ENCODE peak calls at places on chromosomes 16 and 17, in five cellular contexts. F is neuronal stem cell, L is H9, T is mesenchymal stem cell, P is H1. K is an unnamed sample.

GRCh38 chr16:1877089-1877488 is 5.1 kb upstream of the MEIOB start:
- DNase-seq in T (no peak), F (no peak), L (no peak), P (no peak), K (no peak)

GRCh38 chr17:75783069-75783783 is 1.4 kb upstream of the UNK start:
- DNase-seq in F (no peak), P (no peak), T (peak; percentile 79), L (no peak), K (peak; percentile 90)

GRCh38 chr16:15521758-15522509 is 87.5 kb downstream of the BMERB1 start:
- DNase-seq in P (no peak), L (no peak), F (no peak), T (peak; percentile 43), K (no peak)

GRCh38 chr17:57808882-57809281 is 41.0 kb downstream of the MRPS23 start:
- DNase-seq in T (no peak), L (peak; percentile 2), F (no peak), P (no peak), K (no peak)

GRCh38 chr17:57045868-57046671 is 39.0 kb upstream of the AKAP1 start:
- DNase-seq in P (no peak), F (no peak), T (no peak), L (peak; percentile 68), K (no peak)

GRCh38 chr16:88478115-88478514 is 25.0 kb downstream of the ZFPM1 start:
- DNase-seq in T (no peak), P (no peak), F (no peak), L (no peak), K (no peak)

GRCh38 chr16:71542377-71542776 is 16.2 kb downstream of the CHST4 start:
- DNase-seq in F (peak; percentile 56), L (peak; percentile 83), T (peak; percentile 20), P (peak; percentile 89), K (peak; percentile 59)

GRCh38 chr17:18109935-18110334 is 1.4 kb downstream of the MYO15A start:
- DNase-seq in F (no peak), P (no peak), T (no peak), L (no peak), K (no peak)

GRCh38 chr17:80942360-80943345 is 49.0 kb upstream of the CHMP6 start:
- DNase-seq in P (no peak), T (no peak), F (no peak), L (no peak), K (no peak)

GRCh38 chr16:78183437-78183836 is 84.0 kb downstream of the WWOX start:
- DNase-seq in T (no peak), P (peak; percentile 22), F (no peak), L (no peak), K (no peak)

GRCh38 chr17:73532441-73532901 is 111.8 kb downstream of the SDK2 start:
- DNase-seq in F (no peak), L (no peak), T (no peak), P (no peak), K (no peak)
- H2BK12ac ChIP-seq in F (no peak overlapping the region), L (no peak overlapping the region), T (no peak overlapping the region), P (no peak overlapping the region), K (no peak overlapping the region)

GRCh38 chr17:2391597-2392251 is 9.1 kb downstream of the MNT start:
- DNase-seq in L (no peak), T (no peak), P (no peak), F (no peak), K (no peak)
- H3K14ac ChIP-seq in L (no peak overlapping the region), T (no peak overlapping the region), P (no peak overlapping the region), F (no peak overlapping the region), K (no peak overlapping the region)

DNA sequence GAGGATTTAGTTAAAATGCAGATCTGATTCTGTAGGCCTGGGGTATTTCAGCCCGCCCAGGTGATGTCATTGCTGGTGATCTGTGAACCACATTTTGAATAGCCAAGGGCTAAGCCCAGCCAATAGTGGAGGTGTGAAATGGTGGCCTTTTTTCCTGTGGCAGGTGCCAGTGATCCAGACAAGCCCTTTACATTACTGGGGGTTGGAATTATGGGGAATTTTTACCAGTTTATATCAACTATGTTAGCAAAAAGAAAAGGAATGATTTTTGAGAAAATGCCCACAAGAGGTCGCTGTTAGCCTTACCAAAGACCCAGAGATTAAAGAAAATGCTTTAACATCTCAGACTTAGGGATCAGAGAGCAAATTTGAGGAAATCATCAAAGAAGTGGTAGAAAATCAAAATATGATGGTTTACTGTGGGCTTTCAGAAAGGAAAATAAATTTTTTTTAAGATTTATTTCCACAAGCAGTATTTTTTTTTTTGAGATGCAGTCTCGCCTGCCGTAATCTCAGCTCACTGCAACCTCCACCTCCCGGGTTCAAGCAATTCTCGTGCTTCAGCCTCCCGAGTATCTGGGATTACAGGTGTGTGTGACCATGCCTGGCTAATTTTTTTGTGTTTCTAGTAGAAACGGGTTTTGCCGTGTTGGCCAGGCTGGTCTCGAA is 3.9 kb downstream of the VPS35L start:
- DNase-seq in P (peak; percentile 46), F (peak; percentile 59), L (no peak), T (peak; percentile 73), K (no peak)
- H2BK12ac ChIP-seq in P (no peak overlapping the region), F (no peak overlapping the region), L (no peak overlapping the region), T (no peak overlapping the region), K (no peak overlapping the region)

GRCh38 chr17:550041-550398 is 164.6 kb downstream of the VPS53 start:
- DNase-seq in P (no peak), L (no peak), T (no peak), F (no peak), K (no peak)
- H3K14ac ChIP-seq in P (no peak overlapping the region), L (no peak overlapping the region), T (no peak overlapping the region), F (no peak overlapping the region), K (no peak overlapping the region)

GRCh38 chr16:19857593-19857992 is 27.1 kb downstream of the GPRC5B start:
- DNase-seq in T (no peak), L (no peak), P (no peak), F (no peak), K (no peak)

GRCh38 chr16:19859166-19859565 is 25.5 kb downstream of the GPRC5B start:
- DNase-seq in L (no peak), F (no peak), T (no peak), P (no peak), K (peak; percentile 14)

GRCh38 chr16:19858006-19858653 is 26.5 kb downstream of the GPRC5B start:
- DNase-seq in T (no peak), P (no peak), L (no peak), F (no peak), K (peak; percentile 6)

GRCh38 chr16:19859603-19860002 is 25.0 kb downstream of the GPRC5B start:
- DNase-seq in P (no peak), F (no peak), L (no peak), T (no peak), K (peak; percentile 20)

GRCh38 chr16:19858654-19859018 is 26.0 kb downstream of the GPRC5B start:
- DNase-seq in F (no peak), L (no peak), P (no peak), T (no peak), K (no peak)
- H2BK12ac ChIP-seq in F (no peak overlapping the region), L (no peak overlapping the region), P (peak overlapping the region; percentile 91), T (no peak overlapping the region), K (no peak overlapping the region)

GRCh38 chr16:51821527-51821926 is 670.5 kb upstream of the SALL1 start:
- DNase-seq in P (no peak), L (no peak), F (no peak), T (no peak), K (no peak)
- H3K14ac ChIP-seq in P (no peak overlapping the region), L (no peak overlapping the region), F (no peak overlapping the region), T (no peak overlapping the region), K (no peak overlapping the region)

DNA sequence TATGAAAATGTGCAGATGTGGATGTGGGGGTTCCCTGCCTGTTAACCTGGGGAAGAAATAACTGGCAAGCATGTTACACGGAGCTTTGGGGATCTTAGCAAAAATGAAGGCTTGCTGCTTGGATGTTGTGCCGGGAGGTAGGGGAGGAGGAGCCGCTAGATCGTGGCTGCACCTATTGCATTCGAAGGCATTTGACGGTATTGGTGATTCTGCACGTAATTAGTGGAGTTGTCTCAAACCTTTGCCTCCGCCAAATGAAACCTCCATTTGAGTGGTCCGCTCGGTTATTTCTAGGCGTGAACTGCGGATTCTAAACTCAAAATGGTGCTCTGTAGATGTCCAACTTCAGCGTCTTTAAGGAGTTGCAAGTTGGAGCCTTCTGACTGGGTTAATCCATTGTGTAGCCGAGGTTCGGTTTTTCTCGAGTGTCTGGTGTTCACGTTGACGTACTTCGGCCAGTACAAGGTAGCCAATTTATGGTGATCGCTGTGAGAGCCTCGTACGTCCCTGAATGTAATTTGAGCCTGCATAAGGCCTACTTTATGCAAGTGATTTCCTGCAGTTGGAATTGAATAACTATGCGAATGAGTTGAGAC is 1.5 kb downstream of the TNRC6C start:
- DNase-seq in P (no peak), L (peak; percentile 57), F (peak; percentile 29), T (peak; percentile 29), K (no peak)
- H2BK12ac ChIP-seq in P (no peak overlapping the region), L (no peak overlapping the region), F (no peak overlapping the region), T (no peak overlapping the region), K (no peak overlapping the region)

GRCh38 chr17:31562447-31562846 is 171.0 kb downstream of the RAB11FIP4 start:
- DNase-seq in L (no peak), F (no peak), T (no peak), P (no peak), K (no peak)

GRCh38 chr17:31559647-31560501 is 168.4 kb downstream of the RAB11FIP4 start:
- DNase-seq in L (no peak), T (peak; percentile 69), F (no peak), P (peak; percentile 65), K (no peak)

GRCh38 chr17:31561469-31562412 is 170.3 kb downstream of the RAB11FIP4 start:
- DNase-seq in F (no peak), L (no peak), T (peak; percentile 62), P (no peak), K (peak; percentile 94)

GRCh38 chr17:31558748-31559646 is 167.5 kb downstream of the RAB11FIP4 start:
- DNase-seq in L (peak; percentile 88), F (peak; percentile 63), P (peak; percentile 88), T (peak; percentile 86), K (peak; percentile 82)

GRCh38 chr17:31560836-31561235 is 169.4 kb downstream of the RAB11FIP4 start:
- DNase-seq in T (peak; percentile 36), L (no peak), P (no peak), F (no peak), K (peak; percentile 59)
- H3K14ac ChIP-seq in T (no peak overlapping the region), L (no peak overlapping the region), P (no peak overlapping the region), F (no peak overlapping the region), K (no peak overlapping the region)

DNA sequence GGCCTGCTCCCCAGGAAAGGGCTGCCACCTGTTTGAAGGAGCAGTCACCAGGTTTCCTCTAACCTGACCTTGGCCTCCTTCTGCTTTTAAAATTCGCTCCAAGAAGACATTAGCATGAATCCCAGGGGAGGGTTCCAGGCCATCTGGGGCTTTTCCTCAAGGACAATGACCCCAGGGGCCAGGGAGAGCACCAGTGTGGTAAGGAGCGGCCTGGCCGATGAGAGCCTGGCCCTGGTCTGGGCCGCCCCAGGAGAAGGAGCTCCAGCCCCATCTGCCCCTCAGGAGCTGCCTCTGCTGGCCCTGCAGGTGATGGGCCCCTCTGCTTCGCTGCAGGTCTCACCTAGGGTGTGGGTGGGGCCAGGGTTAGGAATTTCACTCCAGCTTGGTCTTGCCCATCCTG is 209.2 kb upstream of the TNRC6C start:
- DNase-seq in T (no peak), L (peak; percentile 64), F (no peak), P (no peak), K (no peak)
- H2BK12ac ChIP-seq in T (no peak overlapping the region), L (no peak overlapping the region), F (peak overlapping the region; percentile 27), P (no peak overlapping the region), K (no peak overlapping the region)